ENCODE peak calls at places on chromosomes 4 and X, in six cellular contexts. F is H1, E is IMR-90, A is H9, V is mesenchymal stem cell, S is neuronal stem cell. Y is an unnamed sample.

GRCh38 chrX:145630081-145630480 is 187.5 kb upstream of the SLITRK2 start:
- DNase-seq in V (no peak), E (no peak), F (no peak), S (no peak), A (no peak), Y (no peak)

GRCh38 chr4:72689929-72690328 is 120.9 kb upstream of the ADAMTS3 start:
- DNase-seq in F (no peak), A (no peak), S (no peak), V (no peak), E (no peak), Y (no peak)

GRCh38 chr4:90127706-90128345 is 632 bp downstream of the CCSER1 start:
- DNase-seq in S (peak), F (no peak), A (no peak), E (no peak), V (peak), Y (peak)

GRCh38 chr4:122099896-122100295 is 52.2 kb upstream of the BLTP1 start:
- DNase-seq in V (peak), E (peak), A (no peak), S (no peak), F (no peak), Y (no peak)

GRCh38 chr4:6892190-6892908 is 17.3 kb upstream of the TBC1D14 start:
- DNase-seq in E (peak), F (no peak), V (peak), A (peak), S (no peak), Y (no peak)

GRCh38 chr4:64305565-64306254 is 103.5 kb downstream of the TECRL start:
- DNase-seq in S (no peak), E (no peak), F (no peak), A (no peak), V (no peak), Y (no peak)

GRCh38 chr4:23630110-23630509 is 259.7 kb downstream of the PPARGC1A start:
- DNase-seq in A (no peak), F (no peak), E (no peak), S (no peak), V (no peak), Y (peak)

GRCh38 chr4:79442422-79442821 is 34.4 kb upstream of the GK2 start:
- DNase-seq in S (no peak), E (no peak), A (no peak), V (peak), F (no peak), Y (peak)

GRCh38 chr4:67885727-67886126 is 1.9 kb upstream of the TMPRSS11D start:
- DNase-seq in F (no peak), V (peak), A (no peak), S (no peak), E (peak), Y (peak)

GRCh38 chrX:125308653-125309052 is 11.0 kb upstream of the TEX13C start:
- DNase-seq in S (no peak), A (no peak), E (no peak), F (no peak), V (no peak), Y (no peak)

GRCh38 chr4:150358691-150359090 is 223.3 kb upstream of the MAB21L2 start:
- DNase-seq in A (no peak), V (no peak), S (no peak), F (no peak), E (no peak), Y (no peak)

GRCh38 chr4:65450899-65451298 is 219.4 kb downstream of the EPHA5 start:
- DNase-seq in V (no peak), E (no peak), A (no peak), S (no peak), F (no peak), Y (no peak)

GRCh38 chr4:57109847-57110634 is at the start of gene IGFBP7:
- DNase-seq in F (peak), A (no peak), E (no peak), S (no peak), V (peak), Y (peak)

GRCh38 chrX:123324628-123325027 is 140.6 kb downstream of the GRIA3 start:
- DNase-seq in S (no peak), V (no peak), F (no peak), A (no peak), E (no peak), Y (no peak)

GRCh38 chrX:45803383-45803921 is 602.8 kb upstream of the DIPK2B start:
- DNase-seq in F (no peak), S (no peak), E (peak), V (peak), A (no peak), Y (peak)

GRCh38 chr4:52711834-52712171 is 39.4 kb downstream of the ERVMER34-1 start:
- DNase-seq in A (no peak), F (no peak), S (no peak), E (no peak), V (no peak), Y (no peak)

GRCh38 chrX:38636949-38637819 is 75.8 kb downstream of the TSPAN7 start:
- DNase-seq in E (no peak), A (no peak), V (no peak), F (no peak), S (no peak), Y (no peak)

GRCh38 chrX:151984328-151984727 is 9.9 kb upstream of the GABRE start:
- DNase-seq in F (no peak), E (peak), A (no peak), V (peak), S (no peak), Y (peak)

GRCh38 chr4:88327669-88328068 is 43.3 kb upstream of the PPM1K start:
- DNase-seq in V (no peak), S (no peak), F (no peak), A (no peak), E (no peak), Y (peak)

GRCh38 chr4:184843984-184844554 is 18.3 kb upstream of the ACSL1 start:
- DNase-seq in V (no peak), A (no peak), E (no peak), S (no peak), F (no peak), Y (peak)

GRCh38 chr4:46329118-46329976 is 60.6 kb downstream of the GABRA2 start:
- DNase-seq in E (peak), A (peak), F (peak), V (peak), S (peak), Y (no peak)

GRCh38 chrX:2549874-2550273 is 49.1 kb upstream of the DHRSX start:
- DNase-seq in A (no peak), F (no peak), E (no peak), S (no peak), V (no peak), Y (no peak)

GRCh38 chrX:47648376-47648775 is 2.0 kb downstream of the ELK1 start:
- DNase-seq in E (peak), F (no peak), A (no peak), V (no peak), S (no peak), Y (no peak)

GRCh38 chr4:3861720-3862639 is 95.8 kb downstream of the ADRA2C start:
- DNase-seq in E (no peak), V (no peak), A (no peak), F (no peak), S (no peak), Y (no peak)

GRCh38 chrX:16222123-16222522 is 54.8 kb downstream of the MAGEB17 start:
- DNase-seq in F (no peak), S (no peak), V (peak), E (peak), A (no peak), Y (peak)

GRCh38 chr4:11720292-11720691 is 291.6 kb upstream of the HS3ST1 start:
- DNase-seq in E (peak), F (no peak), V (peak), A (no peak), S (no peak), Y (no peak)

GRCh38 chr4:110412354-110412753 is 63.6 kb upstream of the ENPEP start:
- DNase-seq in A (no peak), F (no peak), V (peak), S (no peak), E (no peak), Y (no peak)

GRCh38 chr4:47526281-47526680 is 41.2 kb downstream of the ATP10D start:
- DNase-seq in V (no peak), S (no peak), A (no peak), E (peak), F (no peak), Y (no peak)

GRCh38 chr4:99273704-99274103 is 17.1 kb downstream of the ADH1A start:
- DNase-seq in S (no peak), E (no peak), F (no peak), A (no peak), V (no peak), Y (no peak)

GRCh38 chr4:121243476-121243875 is 79.4 kb upstream of the TNIP3 start:
- DNase-seq in S (no peak), E (peak), V (no peak), F (no peak), A (no peak), Y (no peak)

GRCh38 chrX:13022926-13023325 is 21.5 kb downstream of the FAM9C start:
- DNase-seq in A (no peak), E (no peak), F (no peak), V (no peak), S (no peak), Y (no peak)

GRCh38 chr4:8837181-8837811 is 34.3 kb downstream of the HMX1 start:
- DNase-seq in A (peak), V (no peak), S (peak), E (no peak), F (peak), Y (no peak)

GRCh38 chr4:123043013-123043412 is 120.6 kb upstream of the NUDT6 start:
- DNase-seq in A (no peak), F (no peak), E (no peak), V (peak), S (no peak), Y (peak)

GRCh38 chr4:94801016-94801415 is 43.3 kb downstream of the BMPR1B start:
- DNase-seq in V (no peak), E (no peak), S (no peak), F (no peak), A (no peak), Y (no peak)

GRCh38 chr4:144518181-144518895 is 127.6 kb upstream of the HHIP start:
- DNase-seq in S (peak), F (no peak), V (no peak), A (no peak), E (peak), Y (peak)
- H2BK5ac ChIP-seq in S (no peak), F (no peak), V (no peak), A (no peak), E (no peak), Y (no peak)

GRCh38 chr4:140187316-140187695 is 33.3 kb upstream of the MAML3 start:
- DNase-seq in S (no peak), V (no peak), A (no peak), F (no peak), E (peak), Y (no peak)

GRCh38 chr4:140188975-140189374 is 35.0 kb upstream of the MAML3 start:
- DNase-seq in F (no peak), S (no peak), V (peak), E (peak), A (no peak), Y (no peak)

GRCh38 chr4:140185725-140186124 is 31.7 kb upstream of the MAML3 start:
- DNase-seq in F (no peak), S (no peak), V (no peak), E (no peak), A (no peak), Y (no peak)

GRCh38 chr4:140189846-140190245 is 35.9 kb upstream of the MAML3 start:
- DNase-seq in E (no peak), S (no peak), F (no peak), V (no peak), A (no peak), Y (no peak)

GRCh38 chr4:140186651-140187315 is 32.8 kb upstream of the MAML3 start:
- DNase-seq in V (peak), S (no peak), F (no peak), A (no peak), E (peak), Y (peak)
- H2AFZ ChIP-seq in V (peak), S (no peak), F (no peak), A (no peak), E (peak), Y (no peak)

GRCh38 chr4:37674446-37674845 is 11.7 kb downstream of the RELL1 start:
- DNase-seq in F (no peak), E (no peak), V (no peak), S (no peak), A (no peak), Y (peak)
- H3K9ac ChIP-seq in F (no peak), E (no peak), V (no peak), S (no peak), A (no peak), Y (no peak)

GRCh38 chr4:77862478-77863216 is at the start of gene MRPL1:
- DNase-seq in E (peak), S (peak), V (peak), F (peak), A (peak), Y (peak)
- H2BK5ac ChIP-seq in E (peak), S (no peak), V (no peak), F (peak), A (peak), Y (peak)

DNA sequence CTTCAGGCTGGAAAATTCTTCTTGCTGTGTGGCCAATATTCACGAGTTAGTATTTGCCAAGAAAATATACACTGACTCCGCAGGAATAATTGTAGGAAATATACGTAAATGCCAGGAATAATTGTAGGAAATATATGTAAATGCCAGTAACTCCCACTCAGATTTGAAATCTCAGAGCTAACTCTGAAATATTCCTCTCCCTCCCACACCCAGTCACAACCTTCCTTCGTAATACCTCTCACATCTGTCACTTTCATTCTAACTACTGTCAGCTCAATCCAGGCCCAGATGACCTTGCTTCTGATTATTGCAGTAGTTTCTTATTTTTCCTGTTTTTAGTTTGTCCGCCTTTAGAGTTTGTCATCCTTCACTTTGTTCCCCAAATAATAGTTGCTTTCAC is 73.6 kb downstream of the WDR19 start:
- DNase-seq in F (no peak), V (no peak), A (no peak), E (no peak), S (no peak), Y (no peak)
- H2AFZ ChIP-seq in F (no peak), V (no peak), A (no peak), E (peak), S (no peak), Y (no peak)

Y was measured in trophoblast cell.